ENCODE peak calls at places on chromosomes 2 and 18, in five cellular contexts. X is dorsolateral prefrontal cortex, I is uterus, D is left ventricle myocardium inferior, C is mesenchymal stem cell. G is an unnamed sample.

GRCh38 chr2:167294031-167294774 is 405.9 kb downstream of the XIRP2 start:
- DNase-seq in I (no peak), X (peak), D (no peak), C (peak), G (no peak)

GRCh38 chr2:173630425-173631122 is 275.9 kb downstream of the CDCA7 start:
- DNase-seq in D (no peak), C (no peak), X (no peak), I (no peak), G (no peak)

GRCh38 chr2:230932556-230933511 is 7.8 kb upstream of the GPR55 start:
- DNase-seq in D (peak), X (peak), I (peak), C (peak), G (no peak)

GRCh38 chr2:53515435-53516332 is 251.9 kb upstream of the CHAC2 start:
- DNase-seq in I (no peak), X (peak), C (no peak), D (no peak), G (no peak)

GRCh38 chr2:111617299-111617803 is 266.6 kb downstream of the ANAPC1 start:
- DNase-seq in I (no peak), X (no peak), C (peak), D (no peak), G (no peak)

GRCh38 chr2:43131051-43131889 is 95.1 kb downstream of the ZFP36L2 start:
- DNase-seq in I (no peak), X (peak), D (peak), C (peak), G (peak)

GRCh38 chr2:221203138-221203537 is 369.0 kb downstream of the EPHA4 start:
- DNase-seq in C (no peak), D (no peak), X (no peak), I (no peak), G (no peak)

GRCh38 chr2:170362895-170363582 is 185.1 kb downstream of the MYO3B start:
- DNase-seq in C (peak), I (no peak), D (no peak), X (no peak), G (no peak)

GRCh38 chr2:168130302-168130701 is 117.1 kb downstream of the STK39 start:
- DNase-seq in C (no peak), X (no peak), D (no peak), I (no peak), G (no peak)

GRCh38 chr18:73861771-73862170 is 285.9 kb downstream of the FBXO15 start:
- DNase-seq in I (no peak), X (no peak), D (no peak), C (no peak), G (no peak)

GRCh38 chr18:77127769-77128671 is 4.6 kb downstream of the MBP start:
- DNase-seq in I (no peak), X (no peak), C (peak), D (no peak), G (peak)

GRCh38 chr2:175048275-175048674 is 43.1 kb upstream of the CHN1 start:
- DNase-seq in C (peak), D (no peak), X (no peak), I (no peak), G (no peak)

GRCh38 chr2:102717308-102718018 is 44.4 kb upstream of the TMEM182 start:
- DNase-seq in I (no peak), X (no peak), D (no peak), C (peak), G (no peak)

GRCh38 chr2:74849228-74849892 is 15.4 kb downstream of the HK2 start:
- DNase-seq in C (no peak), X (no peak), I (no peak), D (peak), G (peak)

GRCh38 chr2:202278036-202278760 is 12.6 kb downstream of the NOP58 start:
- DNase-seq in D (no peak), X (no peak), I (no peak), C (peak), G (no peak)

GRCh38 chr2:142974288-142975024 is 97.0 kb downstream of the KYNU start:
- DNase-seq in D (no peak), X (no peak), I (no peak), C (peak), G (no peak)

GRCh38 chr2:241542278-241542605 is 16.3 kb upstream of the BOK start:
- DNase-seq in C (no peak), X (no peak), I (no peak), D (no peak), G (peak)

GRCh38 chr2:38030590-38031326 is 45.2 kb downstream of the CYP1B1 start:
- DNase-seq in X (no peak), C (no peak), I (no peak), D (no peak), G (no peak)

GRCh38 chr2:113848758-113849460 is 41.0 kb upstream of the ACTR3 start:
- DNase-seq in I (no peak), X (no peak), C (no peak), D (no peak), G (no peak)
- H3K27ac ChIP-seq in I (no peak), X (no peak), C (no peak), D (no peak), G (no peak)

DNA sequence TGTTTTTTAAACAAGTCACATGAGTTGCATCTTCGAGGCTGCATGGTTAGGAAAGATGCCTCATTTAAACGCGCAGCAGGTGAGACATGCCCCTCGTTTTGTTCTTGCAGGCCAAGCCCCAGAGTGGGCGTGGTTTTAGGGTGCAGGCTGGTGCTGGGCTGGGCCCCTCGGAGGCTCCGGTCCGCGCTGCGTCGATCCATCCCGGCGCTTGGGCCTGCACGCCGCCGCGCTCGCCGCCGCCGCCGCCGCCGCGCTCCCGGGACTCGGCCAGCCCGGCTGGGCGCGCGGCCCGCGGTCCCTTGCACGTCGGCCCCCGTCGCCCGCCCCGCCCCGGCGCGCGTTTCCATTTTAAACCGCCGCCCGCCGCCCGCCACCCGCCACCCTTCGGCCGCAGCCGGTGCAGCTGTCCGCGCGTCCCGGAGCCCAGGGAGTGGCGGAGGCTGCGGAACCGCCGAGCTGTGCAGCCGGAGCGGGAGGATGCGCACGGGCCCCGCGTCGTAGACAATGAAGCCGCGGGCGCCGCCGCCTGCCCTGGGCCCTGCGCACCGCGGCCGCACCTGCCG is 175.5 kb downstream of the AGAP1 start:
- DNase-seq in C (peak), X (peak), D (peak), I (peak), G (peak)
- H3K4me3 ChIP-seq in C (no peak), X (peak), D (peak), I (peak), G (peak)

GRCh38 chr18:28007841-28008240 is 169.1 kb downstream of the CDH2 start:
- DNase-seq in D (no peak), I (no peak), X (no peak), C (no peak), G (no peak)

GRCh38 chr18:28002841-28003240 is 174.1 kb downstream of the CDH2 start:
- DNase-seq in I (no peak), X (no peak), D (no peak), C (no peak), G (no peak)

GRCh38 chr18:28003451-28003850 is 173.5 kb downstream of the CDH2 start:
- DNase-seq in D (no peak), C (no peak), X (no peak), I (no peak), G (no peak)

GRCh38 chr18:28009589-28009988 is 167.3 kb downstream of the CDH2 start:
- DNase-seq in X (no peak), D (no peak), I (no peak), C (no peak), G (no peak)

DNA sequence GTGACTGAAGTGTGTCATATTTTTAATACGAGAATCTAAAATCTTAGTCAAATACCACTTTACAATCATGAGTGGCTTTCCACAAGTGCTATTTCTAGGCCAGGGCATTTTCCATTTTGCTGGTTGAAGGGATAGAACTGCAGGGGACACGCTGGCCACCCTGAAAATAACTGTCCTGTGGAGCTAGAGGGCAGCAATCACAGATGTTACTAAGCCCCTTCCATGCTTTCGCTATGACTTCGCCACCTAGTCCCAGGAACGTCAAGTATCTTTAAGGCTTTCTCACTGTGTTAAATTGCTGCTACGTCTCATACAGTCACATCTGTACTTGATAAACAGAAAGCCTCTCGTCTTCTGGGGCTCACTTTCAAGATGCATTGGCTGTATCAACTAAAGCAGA is 171.8 kb downstream of the CDH2 start:
- DNase-seq in D (no peak), I (no peak), X (no peak), C (no peak), G (no peak)
- H3K27ac ChIP-seq in D (peak), I (no peak), X (peak), C (no peak), G (no peak)

GRCh38 chr2:147639891-147640290 is 204.9 kb upstream of the ACVR2A start:
- DNase-seq in D (no peak), X (no peak), C (no peak), I (no peak), G (no peak)
- H3K4me3 ChIP-seq in D (no peak), X (no peak), C (no peak), I (no peak), G (no peak)

G was measured in left lung.